ENCODE peak calls at places on chromosomes 7 and 10, in seven cellular contexts. One of them, this sample, is unnamed.

GRCh38 chr7:78260826-78261225 is 462.3 kb downstream of the PHTF2 start:
- DNase-seq in AG04450: no peak
- DNase-seq in OCI-LY7: no peak
- DNase-seq in CD4-positive, CD25-positive, alpha-beta regulatory T cell: no peak
- DNase-seq in psoas muscle: no peak
- DNase-seq in HFF-Myc: no peak
- DNase-seq in lower leg skin: no peak
- DNase-seq in this sample: no peak

GRCh38 chr10:104347295-104348045 is 6.2 kb upstream of the CFAP58 start:
- DNase-seq in AG04450: no peak
- DNase-seq in OCI-LY7: peak
- DNase-seq in CD4-positive, CD25-positive, alpha-beta regulatory T cell: no peak
- DNase-seq in psoas muscle: no peak
- DNase-seq in HFF-Myc: no peak
- DNase-seq in lower leg skin: no peak
- DNase-seq in this sample: no peak

GRCh38 chr7:101964680-101965079 is 147.3 kb downstream of the CUX1 start:
- DNase-seq in AG04450: no peak
- DNase-seq in OCI-LY7: no peak
- DNase-seq in CD4-positive, CD25-positive, alpha-beta regulatory T cell: no peak
- DNase-seq in psoas muscle: no peak
- DNase-seq in HFF-Myc: no peak
- DNase-seq in lower leg skin: no peak
- DNase-seq in this sample: no peak

GRCh38 chr7:137458399-137458798 is 114.9 kb upstream of the PTN start:
- DNase-seq in AG04450: no peak
- DNase-seq in OCI-LY7: no peak
- DNase-seq in CD4-positive, CD25-positive, alpha-beta regulatory T cell: no peak
- DNase-seq in psoas muscle: no peak
- DNase-seq in HFF-Myc: no peak
- DNase-seq in lower leg skin: no peak
- DNase-seq in this sample: no peak

GRCh38 chr10:19789607-19790006 is 26.6 kb upstream of the PLXDC2 start:
- DNase-seq in AG04450: no peak
- DNase-seq in OCI-LY7: no peak
- DNase-seq in CD4-positive, CD25-positive, alpha-beta regulatory T cell: no peak
- DNase-seq in psoas muscle: no peak
- DNase-seq in HFF-Myc: no peak
- DNase-seq in lower leg skin: no peak
- DNase-seq in this sample: no peak

GRCh38 chr7:159014297-159015062 is 130.2 kb downstream of the VIPR2 start:
- DNase-seq in AG04450: no peak
- DNase-seq in OCI-LY7: no peak
- DNase-seq in CD4-positive, CD25-positive, alpha-beta regulatory T cell: no peak
- DNase-seq in psoas muscle: peak
- DNase-seq in HFF-Myc: no peak
- DNase-seq in lower leg skin: no peak
- DNase-seq in this sample: no peak

GRCh38 chr10:52875341-52875740 is 102.8 kb upstream of the MBL2 start:
- DNase-seq in AG04450: no peak
- DNase-seq in OCI-LY7: no peak
- DNase-seq in CD4-positive, CD25-positive, alpha-beta regulatory T cell: no peak
- DNase-seq in psoas muscle: no peak
- DNase-seq in HFF-Myc: no peak
- DNase-seq in lower leg skin: no peak
- DNase-seq in this sample: no peak

GRCh38 chr10:49446031-49446430 is 50.1 kb upstream of the DRGX start:
- DNase-seq in AG04450: no peak
- DNase-seq in OCI-LY7: no peak
- DNase-seq in CD4-positive, CD25-positive, alpha-beta regulatory T cell: no peak
- DNase-seq in psoas muscle: no peak
- DNase-seq in HFF-Myc: peak
- DNase-seq in lower leg skin: no peak
- DNase-seq in this sample: peak

GRCh38 chr7:157570531-157571200 is 233.9 kb downstream of the DNAJB6 start:
- DNase-seq in AG04450: no peak
- DNase-seq in OCI-LY7: no peak
- DNase-seq in CD4-positive, CD25-positive, alpha-beta regulatory T cell: no peak
- DNase-seq in psoas muscle: no peak
- DNase-seq in HFF-Myc: no peak
- DNase-seq in lower leg skin: no peak
- DNase-seq in this sample: no peak

GRCh38 chr7:149883452-149883861 is 9.7 kb downstream of the ATP6V0E2 start:
- DNase-seq in AG04450: no peak
- DNase-seq in OCI-LY7: peak
- DNase-seq in CD4-positive, CD25-positive, alpha-beta regulatory T cell: no peak
- DNase-seq in psoas muscle: peak
- DNase-seq in HFF-Myc: no peak
- DNase-seq in lower leg skin: peak
- DNase-seq in this sample: peak

GRCh38 chr10:7260912-7261700 is 149.7 kb downstream of the SFMBT2 start:
- DNase-seq in AG04450: no peak
- DNase-seq in OCI-LY7: no peak
- DNase-seq in CD4-positive, CD25-positive, alpha-beta regulatory T cell: no peak
- DNase-seq in psoas muscle: no peak
- DNase-seq in HFF-Myc: no peak
- DNase-seq in lower leg skin: no peak
- DNase-seq in this sample: no peak

GRCh38 chr7:44735403-44736165 is 13.1 kb upstream of the ZMIZ2 start:
- DNase-seq in AG04450: peak
- DNase-seq in OCI-LY7: no peak
- DNase-seq in CD4-positive, CD25-positive, alpha-beta regulatory T cell: no peak
- DNase-seq in psoas muscle: no peak
- DNase-seq in HFF-Myc: peak
- DNase-seq in lower leg skin: no peak
- DNase-seq in this sample: no peak

GRCh38 chr10:60627778-60628773 is 150.2 kb upstream of the CDK1 start:
- DNase-seq in AG04450: no peak
- DNase-seq in OCI-LY7: no peak
- DNase-seq in CD4-positive, CD25-positive, alpha-beta regulatory T cell: no peak
- DNase-seq in psoas muscle: no peak
- DNase-seq in HFF-Myc: no peak
- DNase-seq in lower leg skin: no peak
- DNase-seq in this sample: no peak
- H3K4me3 ChIP-seq in AG04450: no peak
- H3K4me3 ChIP-seq in OCI-LY7: no peak
- H3K4me3 ChIP-seq in CD4-positive, CD25-positive, alpha-beta regulatory T cell: no peak
- H3K4me3 ChIP-seq in psoas muscle: no peak
- H3K4me3 ChIP-seq in HFF-Myc: no peak
- H3K4me3 ChIP-seq in lower leg skin: no peak
- H3K4me3 ChIP-seq in this sample: no peak

DNA sequence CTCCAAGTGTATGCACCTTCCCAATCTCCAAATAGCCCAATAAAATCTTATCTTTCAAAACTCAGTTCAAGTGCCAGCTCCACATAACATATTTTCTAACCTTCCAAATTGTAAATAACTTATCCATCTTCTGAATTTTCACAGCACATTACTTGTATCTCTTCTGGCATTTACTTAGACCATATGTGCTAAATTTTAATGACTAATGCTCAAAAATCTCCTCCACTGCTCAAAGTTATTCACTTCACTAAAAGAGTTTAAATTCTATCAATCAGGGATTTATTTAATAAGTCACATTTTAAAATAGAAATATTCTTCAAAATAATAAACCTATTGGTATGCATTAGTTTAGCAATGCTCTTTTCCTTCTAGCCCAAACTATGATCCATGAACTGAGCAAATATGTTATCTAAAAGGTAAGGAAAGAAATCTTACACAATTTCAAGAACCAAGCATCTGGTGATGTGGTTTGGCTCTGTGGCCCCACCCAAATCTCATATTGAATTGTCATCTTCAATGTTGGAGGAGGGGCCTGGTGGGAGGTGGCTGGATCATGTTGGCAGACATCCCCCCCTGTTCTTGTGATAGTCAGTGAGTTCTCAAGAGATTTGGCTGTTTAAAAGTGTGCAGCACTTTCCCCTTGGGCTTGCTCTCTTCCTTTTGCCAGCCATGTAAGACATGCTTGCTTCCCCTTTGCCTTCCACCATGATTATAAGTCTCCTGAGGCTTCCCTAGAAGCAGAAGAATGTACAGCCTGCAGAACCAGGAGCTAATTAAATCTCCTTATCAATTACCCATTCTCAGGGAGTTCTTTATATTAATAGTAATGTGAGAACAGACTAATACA is 28.1 kb upstream of the GPR22 start:
- DNase-seq in AG04450: no peak
- DNase-seq in OCI-LY7: no peak
- DNase-seq in CD4-positive, CD25-positive, alpha-beta regulatory T cell: no peak
- DNase-seq in psoas muscle: no peak
- DNase-seq in HFF-Myc: no peak
- DNase-seq in lower leg skin: no peak
- DNase-seq in this sample: no peak
- H3K4me3 ChIP-seq in AG04450: no peak
- H3K4me3 ChIP-seq in OCI-LY7: no peak
- H3K4me3 ChIP-seq in CD4-positive, CD25-positive, alpha-beta regulatory T cell: no peak
- H3K4me3 ChIP-seq in psoas muscle: no peak
- H3K4me3 ChIP-seq in HFF-Myc: no peak
- H3K4me3 ChIP-seq in lower leg skin: no peak
- H3K4me3 ChIP-seq in this sample: no peak

DNA sequence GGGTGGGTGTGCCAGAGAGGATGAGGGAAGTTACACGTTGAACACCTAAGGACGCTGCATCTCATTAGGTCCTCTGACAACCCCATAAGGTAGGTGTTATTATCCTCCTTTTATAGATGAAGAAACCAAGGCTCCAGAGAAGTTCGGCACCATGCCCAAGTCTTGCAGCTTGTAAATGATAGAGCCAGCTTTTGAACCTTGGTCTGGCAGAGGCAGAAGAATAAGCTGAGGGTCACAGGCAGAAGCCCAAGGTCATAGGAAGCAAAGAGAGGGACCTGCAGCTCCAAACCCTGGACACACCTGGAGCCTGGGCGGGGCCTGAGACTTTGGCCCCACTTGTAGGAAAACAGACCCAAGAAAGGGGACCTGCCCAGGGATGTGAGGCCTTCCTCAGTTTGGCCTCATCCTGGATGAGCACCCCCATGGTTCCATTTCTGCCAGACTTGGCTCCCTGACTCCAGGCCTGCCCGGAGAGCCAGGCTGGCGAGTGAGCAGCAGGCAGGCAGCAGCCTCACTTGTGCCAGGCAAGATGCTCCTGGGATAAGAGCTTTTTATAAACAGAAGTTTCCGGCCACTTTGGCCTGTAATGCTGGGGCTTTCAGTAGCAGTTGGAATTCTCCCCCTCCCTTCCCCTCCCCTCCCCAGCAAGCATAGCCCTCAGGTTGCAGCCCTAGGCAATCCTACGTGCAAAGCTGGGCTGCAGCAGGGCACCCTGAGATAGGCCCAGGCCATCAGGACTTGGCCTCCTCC is 2.4 kb downstream of the KCNH2 start:
- DNase-seq in AG04450: no peak
- DNase-seq in OCI-LY7: peak
- DNase-seq in CD4-positive, CD25-positive, alpha-beta regulatory T cell: no peak
- DNase-seq in psoas muscle: no peak
- DNase-seq in HFF-Myc: no peak
- DNase-seq in lower leg skin: no peak
- DNase-seq in this sample: no peak
- H3K4me3 ChIP-seq in AG04450: no peak
- H3K4me3 ChIP-seq in OCI-LY7: peak
- H3K4me3 ChIP-seq in CD4-positive, CD25-positive, alpha-beta regulatory T cell: peak
- H3K4me3 ChIP-seq in psoas muscle: no peak
- H3K4me3 ChIP-seq in HFF-Myc: no peak
- H3K4me3 ChIP-seq in lower leg skin: no peak
- H3K4me3 ChIP-seq in this sample: peak

GRCh38 chr10:63260860-63261251 is 127.7 kb downstream of the NRBF2 start:
- DNase-seq in AG04450: no peak
- DNase-seq in OCI-LY7: peak
- DNase-seq in CD4-positive, CD25-positive, alpha-beta regulatory T cell: no peak
- DNase-seq in psoas muscle: no peak
- DNase-seq in HFF-Myc: no peak
- DNase-seq in lower leg skin: no peak
- DNase-seq in this sample: no peak

GRCh38 chr10:63262674-63263073 is 129.5 kb downstream of the NRBF2 start:
- DNase-seq in AG04450: no peak
- DNase-seq in OCI-LY7: peak
- DNase-seq in CD4-positive, CD25-positive, alpha-beta regulatory T cell: no peak
- DNase-seq in psoas muscle: no peak
- DNase-seq in HFF-Myc: no peak
- DNase-seq in lower leg skin: no peak
- DNase-seq in this sample: no peak

GRCh38 chr10:63261496-63261895 is 128.4 kb downstream of the NRBF2 start:
- DNase-seq in AG04450: no peak
- DNase-seq in OCI-LY7: no peak
- DNase-seq in CD4-positive, CD25-positive, alpha-beta regulatory T cell: no peak
- DNase-seq in psoas muscle: no peak
- DNase-seq in HFF-Myc: no peak
- DNase-seq in lower leg skin: no peak
- DNase-seq in this sample: no peak

GRCh38 chr10:63258920-63259678 is 126.0 kb downstream of the NRBF2 start:
- DNase-seq in AG04450: no peak
- DNase-seq in OCI-LY7: no peak
- DNase-seq in CD4-positive, CD25-positive, alpha-beta regulatory T cell: no peak
- DNase-seq in psoas muscle: no peak
- DNase-seq in HFF-Myc: no peak
- DNase-seq in lower leg skin: no peak
- DNase-seq in this sample: no peak

DNA sequence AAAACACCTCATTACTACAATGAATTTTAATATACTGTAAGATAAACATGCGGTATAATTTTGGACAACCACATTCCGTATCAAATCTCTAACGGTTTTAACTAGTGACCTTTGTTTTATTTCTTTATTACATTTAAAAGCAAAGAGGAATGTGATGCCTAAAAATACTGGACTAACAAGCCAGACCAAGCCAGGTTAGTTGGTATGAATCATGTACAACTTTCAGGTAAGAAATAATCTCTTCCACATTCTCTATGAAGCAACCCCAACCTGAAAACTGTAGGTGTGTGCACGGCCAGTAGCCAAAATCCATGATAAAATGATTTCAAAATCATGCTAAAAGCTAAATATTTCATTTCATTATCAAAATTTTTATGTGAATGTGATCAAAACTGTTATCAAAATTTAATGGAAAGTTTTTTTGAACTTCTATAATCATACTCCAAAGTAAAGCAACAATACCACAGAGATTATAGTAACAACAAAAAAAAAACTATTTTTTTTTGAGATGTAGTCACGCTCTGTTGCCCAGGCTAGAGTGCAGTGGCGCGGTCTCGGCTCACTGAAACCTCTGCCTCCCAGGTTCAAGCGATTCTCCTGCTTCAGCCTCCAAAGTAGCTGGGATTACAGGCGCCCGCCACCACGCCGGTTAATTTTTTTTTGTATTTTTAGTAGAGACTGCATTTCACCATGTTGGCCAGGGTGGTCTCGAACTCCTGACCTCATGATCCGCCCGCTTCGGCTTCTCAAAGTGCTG is 127.2 kb downstream of the NRBF2 start:
- DNase-seq in AG04450: no peak
- DNase-seq in OCI-LY7: no peak
- DNase-seq in CD4-positive, CD25-positive, alpha-beta regulatory T cell: no peak
- DNase-seq in psoas muscle: no peak
- DNase-seq in HFF-Myc: no peak
- DNase-seq in lower leg skin: no peak
- DNase-seq in this sample: no peak
- H3K4me3 ChIP-seq in AG04450: no peak
- H3K4me3 ChIP-seq in OCI-LY7: peak
- H3K4me3 ChIP-seq in CD4-positive, CD25-positive, alpha-beta regulatory T cell: peak
- H3K4me3 ChIP-seq in psoas muscle: no peak
- H3K4me3 ChIP-seq in HFF-Myc: no peak
- H3K4me3 ChIP-seq in lower leg skin: no peak
- H3K4me3 ChIP-seq in this sample: no peak

This sample was measured in Jurkat, Clone E6-1.